ENCODE peak calls at places on chromosomes 13 and 19, in six cellular contexts. P, D, O, Z, I and N are unnamed samples.

GRCh38 chr19:1017115-1017905 is 3.6 kb downstream of the TMEM259 start:
- DNase-seq in P (no peak), D (no peak), O (no peak), Z (no peak), I (no peak), N (no peak)

GRCh38 chr19:38263696-38264485 is 482 bp upstream of the SPINT2 start:
- DNase-seq in P (peak), D (peak), O (no peak), Z (peak), I (peak), N (peak)

GRCh38 chr19:50378863-50379236 is 2.6 kb downstream of the NR1H2 start:
- DNase-seq in P (no peak), D (no peak), O (no peak), Z (no peak), I (no peak), N (no peak)

GRCh38 chr13:24784319-24784718 is 20.4 kb downstream of the RNF17 start:
- DNase-seq in P (no peak), D (no peak), O (no peak), Z (no peak), I (no peak), N (no peak)

GRCh38 chr13:44022196-44022595 is 142.5 kb downstream of the LACC1 start:
- DNase-seq in P (no peak), D (no peak), O (no peak), Z (no peak), I (no peak), N (no peak)

GRCh38 chr19:5046339-5047039 is 77.6 kb downstream of the KDM4B start:
- DNase-seq in P (no peak), D (peak), O (no peak), Z (peak), I (peak), N (no peak)

GRCh38 chr13:25268561-25268960 is 18.7 kb downstream of the MTMR6 start:
- DNase-seq in P (no peak), D (no peak), O (no peak), Z (no peak), I (no peak), N (no peak)

GRCh38 chr19:17847538-17848366 is at the start of gene JAK3:
- DNase-seq in P (peak), D (peak), O (no peak), Z (peak), I (peak), N (peak)

GRCh38 chr19:48203227-48203793 is 32.8 kb downstream of the ZSWIM9 start:
- DNase-seq in P (no peak), D (peak), O (no peak), Z (no peak), I (no peak), N (no peak)

GRCh38 chr13:41512441-41512840 is 55.1 kb downstream of the RGCC start:
- DNase-seq in P (no peak), D (no peak), O (no peak), Z (no peak), I (no peak), N (no peak)

GRCh38 chr13:101624210-101624922 is 171.9 kb downstream of the ITGBL1 start:
- DNase-seq in P (no peak), D (no peak), O (no peak), Z (peak), I (no peak), N (no peak)

GRCh38 chr13:29893438-29893837 is 43.0 kb upstream of the UBL3 start:
- DNase-seq in P (no peak), D (peak), O (no peak), Z (no peak), I (no peak), N (no peak)

GRCh38 chr13:45700971-45701900 is 884 bp upstream of the CBY2 start:
- DNase-seq in P (no peak), D (no peak), O (no peak), Z (no peak), I (no peak), N (no peak)

GRCh38 chr13:84542348-84542747 is 660.1 kb upstream of the SLITRK1 start:
- DNase-seq in P (no peak), D (no peak), O (no peak), Z (no peak), I (no peak), N (no peak)

GRCh38 chr13:101556676-101557121 is 104.2 kb downstream of the ITGBL1 start:
- DNase-seq in P (no peak), D (no peak), O (peak), Z (no peak), I (no peak), N (no peak)

GRCh38 chr13:75359266-75359665 is 122.7 kb downstream of the TBC1D4 start:
- DNase-seq in P (no peak), D (peak), O (peak), Z (peak), I (no peak), N (no peak)

GRCh38 chr13:98835156-98835555 is 82.7 kb upstream of the SLC15A1 start:
- DNase-seq in P (no peak), D (no peak), O (no peak), Z (no peak), I (no peak), N (no peak)

GRCh38 chr19:19304186-19304975 is 15.9 kb downstream of the SUGP1 start:
- DNase-seq in P (peak), D (no peak), O (no peak), Z (peak), I (no peak), N (no peak)

GRCh38 chr13:75919660-75920199 is 283.6 kb downstream of the LMO7 start:
- DNase-seq in P (no peak), D (no peak), O (no peak), Z (no peak), I (no peak), N (no peak)

GRCh38 chr19:10604460-10604980 is 17.4 kb upstream of the AP1M2 start:
- DNase-seq in P (peak), D (peak), O (no peak), Z (no peak), I (no peak), N (no peak)

GRCh38 chr19:33022472-33023116 is 42.1 kb downstream of the RHPN2 start:
- DNase-seq in P (no peak), D (no peak), O (no peak), Z (no peak), I (no peak), N (no peak)

GRCh38 chr19:13206581-13206980 is 56.4 kb downstream of the IER2 start:
- DNase-seq in P (no peak), D (no peak), O (no peak), Z (no peak), I (no peak), N (no peak)